ENCODE peak calls at places on chromosomes 4 and X, in ten cellular contexts. A, N, U, M, L, W, Q, K, Y and R are unnamed samples.

GRCh38 chr4:8268901-8269534 is 536 bp upstream of the HTRA3 start:
- DNase-seq in A (no peak), N (no peak), U (no peak), M (no peak), L (no peak), W (no peak), Q (no peak), K (no peak), Y (no peak), R (no peak)

GRCh38 chrX:43008356-43008755 is 230.4 kb upstream of the PPP1R2C start:
- DNase-seq in A (no peak), N (no peak), U (no peak), M (peak), L (no peak), W (no peak), Q (no peak), K (no peak), Y (no peak), R (no peak)

GRCh38 chr4:152356428-152357034 is 179.4 kb downstream of the FBXW7 start:
- DNase-seq in A (no peak), N (peak), U (no peak), M (no peak), L (no peak), W (no peak), Q (peak), K (no peak), Y (no peak), R (peak)

GRCh38 chr4:58776627-58777026 is 1666.4 kb upstream of the IGFBP7 start:
- DNase-seq in A (no peak), N (peak), U (no peak), M (no peak), L (no peak), W (no peak), Q (peak), K (peak), Y (no peak), R (no peak)

GRCh38 chrX:115233497-115234219 is at the start of gene LRCH2:
- DNase-seq in A (no peak), N (peak), U (no peak), M (peak), L (peak), W (peak), Q (peak), K (no peak), Y (peak), R (peak)

GRCh38 chrX:68848189-68848940 is 19.5 kb downstream of the EFNB1 start:
- DNase-seq in A (no peak), N (no peak), U (no peak), M (no peak), L (no peak), W (no peak), Q (no peak), K (no peak), Y (no peak), R (no peak)

GRCh38 chr4:108426493-108426892 is 193.9 kb upstream of the RPL34 start:
- DNase-seq in A (no peak), N (peak), U (no peak), M (no peak), L (no peak), W (no peak), Q (peak), K (peak), Y (no peak), R (peak)

GRCh38 chrX:30561191-30561590 is 16.4 kb downstream of the TASL start:
- DNase-seq in A (no peak), N (no peak), U (no peak), M (no peak), L (no peak), W (no peak), Q (no peak), K (no peak), Y (no peak), R (no peak)

GRCh38 chrX:48595929-48596328 is 1.4 kb upstream of the WDR13 start:
- DNase-seq in A (no peak), N (no peak), U (no peak), M (no peak), L (no peak), W (no peak), Q (no peak), K (no peak), Y (no peak), R (no peak)

GRCh38 chrX:3351287-3351686 is 4.8 kb upstream of the MXRA5 start:
- DNase-seq in A (no peak), N (no peak), U (no peak), M (no peak), L (no peak), W (no peak), Q (no peak), K (no peak), Y (no peak), R (no peak)

GRCh38 chr4:83503974-83504373 is 19.1 kb upstream of the ABRAXAS1 start:
- DNase-seq in A (peak), N (no peak), U (no peak), M (no peak), L (no peak), W (no peak), Q (no peak), K (no peak), Y (no peak), R (no peak)

GRCh38 chr4:65071532-65071931 is 598.8 kb downstream of the EPHA5 start:
- DNase-seq in A (no peak), N (no peak), U (no peak), M (no peak), L (no peak), W (no peak), Q (peak), K (peak), Y (no peak), R (peak)

GRCh38 chrX:152403515-152403914 is 47.6 kb downstream of the GABRA3 start:
- DNase-seq in A (no peak), N (no peak), U (no peak), M (no peak), L (no peak), W (no peak), Q (no peak), K (no peak), Y (no peak), R (no peak)

GRCh38 chr4:13907255-13907751 is 279.8 kb upstream of the BOD1L1 start:
- DNase-seq in A (no peak), N (peak), U (peak), M (peak), L (no peak), W (no peak), Q (peak), K (peak), Y (peak), R (peak)

GRCh38 chr4:52106701-52107100 is 55.6 kb downstream of the SPATA18 start:
- DNase-seq in A (no peak), N (peak), U (no peak), M (peak), L (no peak), W (no peak), Q (peak), K (no peak), Y (peak), R (no peak)

GRCh38 chr4:2259541-2260267 is 2.2 kb downstream of the MXD4 start:
- DNase-seq in A (peak), N (no peak), U (no peak), M (no peak), L (no peak), W (no peak), Q (no peak), K (no peak), Y (no peak), R (no peak)

GRCh38 chr4:158350161-158350560 is 139.9 kb downstream of the TMEM144 start:
- DNase-seq in A (no peak), N (no peak), U (no peak), M (peak), L (no peak), W (no peak), Q (no peak), K (no peak), Y (no peak), R (no peak)

GRCh38 chrX:44105228-44105913 is 132.2 kb upstream of the NDP start:
- DNase-seq in A (no peak), N (peak), U (no peak), M (peak), L (peak), W (no peak), Q (no peak), K (no peak), Y (no peak), R (no peak)

DNA sequence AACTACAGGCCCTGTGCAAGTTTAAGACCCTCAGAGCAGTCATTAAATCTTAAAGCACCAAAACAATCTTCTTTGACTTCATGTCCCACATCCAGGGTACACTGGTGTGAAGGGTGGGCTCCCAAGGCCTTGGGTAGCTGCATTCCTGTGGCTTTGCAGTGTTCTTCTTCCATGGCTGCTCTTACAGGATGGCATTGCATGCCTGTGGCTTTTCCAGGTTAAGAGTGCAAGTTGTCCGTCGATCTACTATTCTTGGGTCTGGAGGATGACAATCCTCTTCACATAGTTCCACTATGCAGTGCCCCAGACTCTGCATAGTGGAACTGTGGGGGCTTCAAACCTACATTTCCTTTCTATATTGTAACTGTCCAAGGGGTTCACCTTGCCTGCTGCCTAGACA is 494.5 kb downstream of the CFAP47 start:
- DNase-seq in A (no peak), N (no peak), U (no peak), M (no peak), L (no peak), W (no peak), Q (no peak), K (no peak), Y (no peak), R (no peak)
- TF ChIP-seq CTCF in A (no peak), N (no peak), U (no peak), M (no peak), L (no peak), W (no peak), Q (no peak), K (no peak), Y (no peak), R (no peak)

GRCh38 chr4:162497564-162498167 is 333.9 kb upstream of the FSTL5 start:
- DNase-seq in A (no peak), N (peak), U (no peak), M (peak), L (no peak), W (peak), Q (peak), K (peak), Y (peak), R (peak)

GRCh38 chr4:162498168-162498567 is 334.4 kb upstream of the FSTL5 start:
- DNase-seq in A (no peak), N (no peak), U (no peak), M (no peak), L (no peak), W (no peak), Q (no peak), K (no peak), Y (no peak), R (no peak)

GRCh38 chr4:162503868-162504267 is 340.1 kb upstream of the FSTL5 start:
- DNase-seq in A (no peak), N (no peak), U (no peak), M (no peak), L (no peak), W (no peak), Q (no peak), K (no peak), Y (no peak), R (no peak)

GRCh38 chr4:162502109-162502508 is 338.3 kb upstream of the FSTL5 start:
- DNase-seq in A (no peak), N (no peak), U (no peak), M (no peak), L (no peak), W (no peak), Q (no peak), K (no peak), Y (no peak), R (no peak)

GRCh38 chr4:162499478-162499877 is 335.7 kb upstream of the FSTL5 start:
- DNase-seq in A (no peak), N (no peak), U (no peak), M (peak), L (no peak), W (peak), Q (no peak), K (peak), Y (no peak), R (peak)
- TF ChIP-seq CTCF in A (no peak), N (peak), U (no peak), M (peak), L (peak), W (no peak), Q (peak), K (peak), Y (peak), R (peak)

DNA sequence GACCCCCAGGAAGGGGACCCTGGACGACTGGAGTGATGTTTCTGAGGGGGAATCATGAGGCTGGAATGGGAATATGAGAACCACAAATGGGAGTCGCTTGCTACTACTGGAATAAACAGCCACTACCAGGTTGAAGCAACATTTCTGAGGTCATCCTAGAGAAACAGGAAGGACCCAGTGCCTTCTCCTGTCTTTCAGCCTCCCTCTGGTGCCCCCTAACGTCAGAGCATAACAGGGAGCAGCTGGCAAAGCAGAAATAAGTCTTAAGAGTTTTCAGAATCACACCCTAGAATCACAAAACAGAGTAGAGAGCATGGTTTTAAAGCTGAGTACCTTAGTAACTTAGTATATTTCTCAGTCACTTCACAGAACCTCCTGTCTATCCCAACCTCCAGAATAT is 347.8 kb upstream of the PITX2 start:
- DNase-seq in A (no peak), N (peak), U (peak), M (peak), L (peak), W (peak), Q (peak), K (peak), Y (no peak), R (peak)
- TF ChIP-seq CTCF in A (no peak), N (peak), U (peak), M (peak), L (peak), W (peak), Q (peak), K (peak), Y (peak), R (peak)

DNA sequence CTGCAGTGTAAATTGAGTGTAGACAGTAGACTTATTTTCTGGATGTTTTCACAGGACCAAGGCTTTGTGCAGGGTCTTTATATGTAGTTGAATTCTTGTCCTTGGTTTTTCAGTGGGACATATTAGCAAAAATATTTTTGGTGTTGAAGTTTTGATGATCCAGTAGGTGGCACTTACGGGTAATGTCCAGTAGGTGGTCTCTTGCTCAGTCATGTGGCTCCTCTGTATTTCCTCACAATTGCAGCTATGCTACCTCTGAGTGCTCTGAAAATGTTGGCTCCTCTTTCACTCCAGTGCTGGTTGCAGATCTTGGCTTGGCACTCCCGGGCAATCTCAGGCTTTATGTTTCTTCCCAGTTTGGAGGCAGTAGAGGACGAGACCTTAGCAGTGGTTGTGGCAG is 419.8 kb upstream of the AMOT start:
- DNase-seq in A (no peak), N (no peak), U (no peak), M (peak), L (peak), W (no peak), Q (peak), K (no peak), Y (no peak), R (peak)
- TF ChIP-seq CTCF in A (no peak), N (no peak), U (no peak), M (peak), L (peak), W (no peak), Q (peak), K (no peak), Y (peak), R (peak)

DNA sequence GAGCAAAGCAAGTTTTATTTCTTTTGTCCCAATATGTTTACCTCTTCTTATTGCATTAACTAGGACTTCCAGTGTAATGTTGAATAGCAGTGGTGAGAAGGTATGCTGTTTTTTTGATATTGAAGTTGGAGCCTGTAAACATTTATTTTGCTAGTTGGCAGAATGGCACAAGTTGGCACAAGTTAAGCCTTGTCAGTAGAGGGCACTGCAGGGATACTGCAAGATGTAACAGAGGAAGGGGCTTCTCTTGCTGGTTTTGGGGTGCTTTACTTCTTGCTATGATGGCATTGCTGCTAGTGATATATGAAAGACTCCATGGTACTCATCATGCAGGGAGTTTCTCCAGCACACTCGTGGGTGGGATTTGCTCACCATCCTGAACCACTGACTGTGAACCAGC is 327.3 kb upstream of the ARX start:
- DNase-seq in A (no peak), N (no peak), U (no peak), M (peak), L (no peak), W (no peak), Q (no peak), K (no peak), Y (no peak), R (no peak)
- TF ChIP-seq CTCF in A (no peak), N (no peak), U (no peak), M (peak), L (peak), W (no peak), Q (no peak), K (no peak), Y (no peak), R (no peak)

GRCh38 chrX:51459125-51459524 is 37.3 kb downstream of the NUDT11 start:
- DNase-seq in A (no peak), N (peak), U (peak), M (peak), L (no peak), W (no peak), Q (peak), K (peak), Y (no peak), R (peak)
- TF ChIP-seq CTCF in A (no peak), N (peak), U (peak), M (peak), L (peak), W (peak), Q (peak), K (peak), Y (peak), R (peak)

GRCh38 chrX:13260598-13260997 is 59.3 kb downstream of the ATXN3L start:
- DNase-seq in A (no peak), N (no peak), U (no peak), M (no peak), L (no peak), W (no peak), Q (no peak), K (no peak), Y (no peak), R (no peak)

GRCh38 chrX:13257223-13258051 is 62.4 kb downstream of the ATXN3L start:
- DNase-seq in A (no peak), N (no peak), U (no peak), M (no peak), L (no peak), W (no peak), Q (no peak), K (no peak), Y (no peak), R (no peak)

GRCh38 chrX:13258725-13259124 is 61.1 kb downstream of the ATXN3L start:
- DNase-seq in A (no peak), N (no peak), U (no peak), M (no peak), L (no peak), W (no peak), Q (no peak), K (no peak), Y (no peak), R (no peak)

GRCh38 chrX:13256562-13256961 is 63.3 kb downstream of the ATXN3L start:
- DNase-seq in A (no peak), N (no peak), U (no peak), M (no peak), L (no peak), W (no peak), Q (no peak), K (no peak), Y (no peak), R (no peak)

GRCh38 chrX:13258052-13258444 is 61.8 kb downstream of the ATXN3L start:
- DNase-seq in A (no peak), N (no peak), U (no peak), M (no peak), L (no peak), W (no peak), Q (no peak), K (no peak), Y (no peak), R (no peak)
- TF ChIP-seq CTCF in A (no peak), N (no peak), U (no peak), M (no peak), L (no peak), W (no peak), Q (no peak), K (no peak), Y (no peak), R (no peak)

GRCh38 chr4:155742310-155743015 is 16.4 kb upstream of the GUCY1B1 start:
- DNase-seq in A (no peak), N (peak), U (no peak), M (peak), L (no peak), W (no peak), Q (peak), K (peak), Y (no peak), R (no peak)
- TF ChIP-seq CTCF in A (no peak), N (no peak), U (no peak), M (peak), L (peak), W (no peak), Q (peak), K (peak), Y (no peak), R (peak)

GRCh38 chr4:179605196-179605595 is 2163.0 kb upstream of the AGA start:
- DNase-seq in A (no peak), N (peak), U (no peak), M (no peak), L (no peak), W (no peak), Q (peak), K (peak), Y (no peak), R (peak)
- TF ChIP-seq CTCF in A (no peak), N (no peak), U (no peak), M (no peak), L (no peak), W (no peak), Q (no peak), K (no peak), Y (no peak), R (no peak)

GRCh38 chr4:10437735-10438134 is 19.5 kb downstream of the ZNF518B start:
- DNase-seq in A (no peak), N (peak), U (no peak), M (no peak), L (no peak), W (no peak), Q (no peak), K (no peak), Y (no peak), R (no peak)
- TF ChIP-seq CTCF in A (no peak), N (no peak), U (no peak), M (no peak), L (no peak), W (no peak), Q (no peak), K (no peak), Y (no peak), R (no peak)